ENCODE peak calls at places on chromosomes 2 and 18, in five cellular contexts. P is PC-9, Z is mammary epithelial cell, M is K562, V is GM23248. T is an unnamed sample. For H3K9me3, the result is how much of the 10 kb centered on the place peaks cover.

GRCh38 chr2:205020673-205021072 is 475.4 kb downstream of the PARD3B start:
- DNase-seq in P (no peak), Z (no peak), M (no peak), V (no peak), T (no peak)

GRCh38 chr2:201319511-201319910 is 37.6 kb downstream of the FLACC1 start:
- DNase-seq in P (no peak), Z (no peak), M (no peak), V (no peak), T (no peak)

GRCh38 chr2:201860541-201861154 is 54.3 kb downstream of the CDK15 start:
- DNase-seq in P (peak), Z (peak), M (peak), V (peak), T (peak)

GRCh38 chr2:120346667-120347358 is 877 bp downstream of the INHBB start:
- DNase-seq in P (peak), Z (peak), M (no peak), V (peak), T (peak)

GRCh38 chr2:206275274-206276160 is 1.1 kb downstream of the ZDBF2 start:
- DNase-seq in P (no peak), Z (peak), M (no peak), V (peak), T (peak)

GRCh38 chr2:98598781-98599428 is 9.4 kb downstream of the COA5 start:
- DNase-seq in P (no peak), Z (peak), M (no peak), V (peak), T (no peak)

GRCh38 chr2:118319271-118319684 is 231.0 kb downstream of the INSIG2 start:
- DNase-seq in P (no peak), Z (no peak), M (no peak), V (no peak), T (no peak)

GRCh38 chr2:151928380-151928779 is 100.2 kb upstream of the ARL5A start:
- DNase-seq in P (no peak), Z (peak), M (no peak), V (no peak), T (peak)

GRCh38 chr2:156192468-156192867 is 140.1 kb downstream of the NR4A2 start:
- DNase-seq in P (no peak), Z (no peak), M (no peak), V (peak), T (no peak)

GRCh38 chr2:205680067-205680466 is 2.2 kb upstream of the NRP2 start:
- DNase-seq in P (peak), Z (peak), M (peak), V (peak), T (peak)

GRCh38 chr18:44098551-44099098 is 582.1 kb upstream of the SETBP1 start:
- DNase-seq in P (peak), Z (peak), M (no peak), V (peak), T (no peak)

GRCh38 chr2:216343221-216343985 is 28.9 kb downstream of the MARCHF4 start:
- DNase-seq in P (no peak), Z (no peak), M (no peak), V (peak), T (no peak)

GRCh38 chr2:113157897-113158753 is 15.6 kb upstream of the PSD4 start:
- DNase-seq in P (no peak), Z (peak), M (no peak), V (peak), T (no peak)

GRCh38 chr2:120109186-120110061 is 96.5 kb downstream of the EPB41L5 start:
- DNase-seq in P (no peak), Z (peak), M (peak), V (peak), T (peak)

GRCh38 chr2:101759162-101759561 is 61.7 kb downstream of the MAP4K4 start:
- DNase-seq in P (peak), Z (peak), M (peak), V (peak), T (peak)

GRCh38 chr2:196059491-196059960 is 9.1 kb downstream of the DNAH7 start:
- DNase-seq in P (no peak), Z (peak), M (no peak), V (peak), T (no peak)

GRCh38 chr2:83368461-83368860 is 1090.6 kb downstream of the SUCLG1 start:
- DNase-seq in P (no peak), Z (no peak), M (no peak), V (no peak), T (no peak)

GRCh38 chr2:65411056-65411795 is 21.2 kb downstream of the SPRED2 start:
- DNase-seq in P (no peak), Z (no peak), M (no peak), V (no peak), T (peak)

GRCh38 chr2:139296672-139297209 is 516.6 kb upstream of the NXPH2 start:
- DNase-seq in P (no peak), Z (peak), M (no peak), V (no peak), T (no peak)

GRCh38 chr18:72848534-72849237 is 19.1 kb downstream of the NETO1 start:
- DNase-seq in P (peak), Z (peak), M (no peak), V (no peak), T (no peak)

GRCh38 chr2:5472673-5473072 is 219.5 kb upstream of the SOX11 start:
- DNase-seq in P (no peak), Z (no peak), M (no peak), V (no peak), T (no peak)

GRCh38 chr18:6482198-6482977 is 67.7 kb upstream of the L3MBTL4 start:
- DNase-seq in P (peak), Z (peak), M (peak), V (peak), T (peak)

GRCh38 chr2:33477473-33478468 is 1.3 kb downstream of the RASGRP3 start:
- DNase-seq in P (no peak), Z (no peak), M (peak), V (no peak), T (peak)

GRCh38 chr18:22230403-22231042 is 61.1 kb downstream of the GATA6 start:
- DNase-seq in P (no peak), Z (no peak), M (no peak), V (peak), T (peak)

GRCh38 chr2:79327460-79327859 is 167.9 kb upstream of the REG3A start:
- DNase-seq in P (no peak), Z (no peak), M (no peak), V (no peak), T (no peak)

GRCh38 chr2:233051241-233052149 is 8.6 kb upstream of the INPP5D start:
- DNase-seq in P (peak), Z (peak), M (peak), V (peak), T (no peak)

GRCh38 chr2:44267269-44268258 is 7.7 kb upstream of the SLC3A1 start:
- DNase-seq in P (no peak), Z (no peak), M (no peak), V (peak), T (no peak)

GRCh38 chr2:193990868-193991267 is 1666.2 kb upstream of the SLC39A10 start:
- DNase-seq in P (no peak), Z (no peak), M (no peak), V (no peak), T (no peak)

GRCh38 chr2:231810905-231811304 is 24.7 kb downstream of the COPS7B start:
- DNase-seq in P (no peak), Z (peak), M (no peak), V (peak), T (peak)

GRCh38 chr2:238594796-238595749 is 168.3 kb downstream of the ASB1 start:
- DNase-seq in P (no peak), Z (no peak), M (no peak), V (no peak), T (no peak)

GRCh38 chr18:23573948-23574431 is 12.3 kb downstream of the NPC1 start:
- DNase-seq in P (peak), Z (peak), M (peak), V (peak), T (peak)

GRCh38 chr2:2754940-2755339 is 423.9 kb upstream of the MYT1L start:
- DNase-seq in P (no peak), Z (no peak), M (no peak), V (no peak), T (no peak)

GRCh38 chr2:2756886-2757285 is 425.8 kb upstream of the MYT1L start:
- DNase-seq in P (no peak), Z (no peak), M (no peak), V (no peak), T (no peak)

GRCh38 chr2:2758793-2759367 is 427.8 kb upstream of the MYT1L start:
- DNase-seq in P (no peak), Z (no peak), M (no peak), V (no peak), T (no peak)

GRCh38 chr2:2757764-2758163 is 426.7 kb upstream of the MYT1L start:
- DNase-seq in P (no peak), Z (no peak), M (no peak), V (no peak), T (no peak)

DNA sequence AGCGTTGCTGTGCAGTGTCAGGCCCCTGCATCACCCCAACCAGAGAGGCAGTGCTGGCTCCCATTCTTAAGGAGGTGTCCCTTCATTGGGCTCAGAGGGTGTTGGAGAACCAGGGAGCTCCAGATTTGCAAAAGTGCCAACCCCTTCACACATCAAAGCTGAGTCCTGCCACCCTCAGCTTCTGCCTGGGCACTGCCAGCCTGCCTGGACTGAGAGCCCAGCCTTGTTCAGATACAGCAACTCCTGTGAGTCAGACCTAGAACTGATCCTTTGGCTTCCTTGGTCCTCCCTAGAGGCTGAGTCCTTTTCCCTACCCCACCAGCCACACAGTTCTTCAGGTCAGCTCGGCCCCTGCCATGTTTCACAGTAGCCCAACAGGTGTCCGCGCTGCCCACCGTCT is 424.9 kb upstream of the MYT1L start:
- DNase-seq in P (no peak), Z (no peak), M (no peak), V (no peak), T (no peak)
- H3K9me3 ChIP-seq in P (under half), Z (under half), M (under half), V (under half), T (under half)

DNA sequence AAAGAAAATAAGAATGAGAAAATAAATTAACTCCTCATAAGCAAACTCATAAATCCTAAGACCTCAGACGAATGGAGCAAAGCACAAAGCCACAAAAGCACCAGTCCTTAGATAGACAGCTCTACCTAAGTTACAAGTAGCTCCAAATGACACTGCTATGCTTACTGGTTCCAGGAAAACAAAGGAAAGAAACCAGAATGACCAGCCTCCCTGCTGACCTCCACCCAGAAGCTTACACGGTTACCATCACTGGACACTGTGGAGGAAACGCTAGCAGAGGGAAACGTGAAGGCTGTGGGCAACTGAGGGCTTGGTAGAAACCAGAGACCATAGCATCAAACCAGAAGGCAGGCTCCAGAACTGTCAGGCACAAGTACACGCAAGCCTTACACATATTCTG is 67.8 kb downstream of the STK39 start:
- DNase-seq in P (no peak), Z (no peak), M (no peak), V (no peak), T (no peak)
- H3K4me2 ChIP-seq in P (no peak), Z (no peak), M (no peak), V (no peak), T (no peak)

GRCh38 chr2:219552382-219553167 is 8.7 kb downstream of the TMEM198 start:
- DNase-seq in P (peak), Z (peak), M (peak), V (peak), T (peak)

GRCh38 chr2:219554369-219554768 is 10.5 kb downstream of the TMEM198 start:
- DNase-seq in P (no peak), Z (no peak), M (no peak), V (no peak), T (no peak)

GRCh38 chr2:219551863-219552381 is 8.1 kb downstream of the TMEM198 start:
- DNase-seq in P (no peak), Z (no peak), M (no peak), V (no peak), T (no peak)

GRCh38 chr2:219553463-219553862 is 9.6 kb downstream of the TMEM198 start:
- DNase-seq in P (no peak), Z (no peak), M (no peak), V (no peak), T (no peak)

GRCh38 chr2:219553168-219553417 is 9.3 kb downstream of the TMEM198 start:
- DNase-seq in P (no peak), Z (no peak), M (no peak), V (no peak), T (no peak)
- TF ChIP-seq EZH2 in P (no peak), Z (no peak), M (no peak), V (no peak), T (no peak)

GRCh38 chr2:184859187-184859586 is 260.9 kb downstream of the ZNF804A start:
- DNase-seq in P (no peak), Z (no peak), M (no peak), V (no peak), T (no peak)
- H3K9me3 ChIP-seq in P (under half), Z (under half), M (under half), V (under half), T (under half)

GRCh38 chr2:7437122-7437521 is 519.9 kb downstream of the RNF144A start:
- DNase-seq in P (no peak), Z (no peak), M (no peak), V (no peak), T (no peak)
- H3K4me2 ChIP-seq in P (no peak), Z (no peak), M (no peak), V (no peak), T (no peak)

GRCh38 chr2:25608718-25609117 is 64.7 kb downstream of the DTNB start:
- DNase-seq in P (no peak), Z (no peak), M (no peak), V (no peak), T (no peak)
- TF ChIP-seq EZH2 in P (no peak), Z (no peak), M (no peak), V (no peak), T (no peak)

DNA sequence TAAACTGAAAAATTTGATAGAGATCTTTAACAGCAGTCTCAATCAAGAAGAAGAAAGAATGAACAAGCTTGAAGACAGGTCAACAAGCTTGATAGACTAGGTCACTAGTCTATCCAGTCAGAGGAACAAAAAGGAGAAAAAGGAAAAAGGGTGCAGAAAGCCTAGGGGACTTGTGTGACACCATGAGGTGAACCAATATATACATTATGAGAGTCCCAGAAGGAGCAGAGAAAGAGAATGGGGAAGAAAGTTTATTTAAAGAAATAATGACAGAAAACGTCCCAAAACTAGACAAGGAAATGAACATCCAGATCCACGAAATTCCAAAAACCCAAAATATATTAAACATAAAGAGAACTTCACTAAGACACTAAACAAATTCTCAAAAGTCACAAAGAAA is 84.5 kb downstream of the VAPA start:
- DNase-seq in P (no peak), Z (no peak), M (no peak), V (no peak), T (no peak)
- H3K9me3 ChIP-seq in P (under half), Z (under half), M (under half), V (under half), T (under half)